ENCODE peak calls at places on chromosomes 2 and 18, in four cellular contexts. L is colonic mucosa, Z is brain microvascular endothelial cell, U is GM23338. D is an unnamed sample.

GRCh38 chr18:70028734-70029133 is 81.1 kb upstream of the CD226 start:
- DNase-seq in U (no peak), Z (no peak), L (no peak), D (no peak)

GRCh38 chr2:202638710-202639109 is 3.9 kb downstream of the FAM117B start:
- DNase-seq in L (no peak), U (no peak), Z (no peak), D (no peak)

GRCh38 chr2:39059366-39059952 is 61.4 kb downstream of the SOS1 start:
- DNase-seq in Z (no peak), U (peak), L (no peak), D (no peak)

GRCh38 chr2:25310965-25311865 is 30.5 kb downstream of the DNMT3A start:
- DNase-seq in U (peak), L (peak), Z (no peak), D (no peak)

GRCh38 chr2:59182249-59182648 is 941.1 kb upstream of the FANCL start:
- DNase-seq in U (peak), L (no peak), Z (peak), D (no peak)

GRCh38 chr2:176522271-176522670 is 253.0 kb downstream of the MTX2 start:
- DNase-seq in Z (no peak), U (no peak), L (no peak), D (no peak)

GRCh38 chr2:231260442-231260841 is 62.0 kb downstream of the ARMC9 start:
- DNase-seq in Z (peak), U (peak), L (no peak), D (no peak)

GRCh38 chr2:88011011-88011410 is 5.3 kb downstream of the RNU2-63P start:
- DNase-seq in L (no peak), Z (no peak), U (no peak), D (no peak)

GRCh38 chr18:71287268-71287667 is 998.4 kb downstream of the SOCS6 start:
- DNase-seq in L (no peak), U (no peak), Z (no peak), D (no peak)

GRCh38 chr18:78741381-78742340 is 238.0 kb upstream of the SALL3 start:
- DNase-seq in L (no peak), Z (no peak), U (no peak), D (no peak)

GRCh38 chr2:95121150-95121494 is 486 bp downstream of the MRPS5 start:
- DNase-seq in U (no peak), Z (peak), L (no peak), D (no peak)

GRCh38 chr2:30708491-30709290 is 98.6 kb downstream of the CAPN13 start:
- DNase-seq in Z (peak), L (peak), U (peak), D (peak)

GRCh38 chr2:141068053-141068682 is 1062.6 kb downstream of the LRP1B start:
- DNase-seq in Z (no peak), L (no peak), U (no peak), D (no peak)

GRCh38 chr2:135974036-135974435 is 11.4 kb downstream of the DARS1 start:
- DNase-seq in U (no peak), L (no peak), Z (no peak), D (no peak)

GRCh38 chr2:122651780-122652179 is 896.3 kb downstream of the TSN start:
- DNase-seq in L (no peak), U (no peak), Z (no peak), D (no peak)

GRCh38 chr2:27264253-27264752 is 1.5 kb upstream of the SLC30A3 start:
- DNase-seq in U (peak), L (no peak), Z (no peak), D (no peak)

GRCh38 chr2:27263287-27264252 is 723 bp upstream of the SLC30A3 start:
- DNase-seq in L (no peak), U (peak), Z (no peak), D (no peak)

GRCh38 chr2:27262379-27263286 is at the start of gene SLC30A3:
- DNase-seq in U (peak), Z (no peak), L (peak), D (no peak)

GRCh38 chr2:27265536-27265870 is 2.7 kb upstream of the SLC30A3 start:
- DNase-seq in Z (no peak), U (no peak), L (no peak), D (no peak)

DNA sequence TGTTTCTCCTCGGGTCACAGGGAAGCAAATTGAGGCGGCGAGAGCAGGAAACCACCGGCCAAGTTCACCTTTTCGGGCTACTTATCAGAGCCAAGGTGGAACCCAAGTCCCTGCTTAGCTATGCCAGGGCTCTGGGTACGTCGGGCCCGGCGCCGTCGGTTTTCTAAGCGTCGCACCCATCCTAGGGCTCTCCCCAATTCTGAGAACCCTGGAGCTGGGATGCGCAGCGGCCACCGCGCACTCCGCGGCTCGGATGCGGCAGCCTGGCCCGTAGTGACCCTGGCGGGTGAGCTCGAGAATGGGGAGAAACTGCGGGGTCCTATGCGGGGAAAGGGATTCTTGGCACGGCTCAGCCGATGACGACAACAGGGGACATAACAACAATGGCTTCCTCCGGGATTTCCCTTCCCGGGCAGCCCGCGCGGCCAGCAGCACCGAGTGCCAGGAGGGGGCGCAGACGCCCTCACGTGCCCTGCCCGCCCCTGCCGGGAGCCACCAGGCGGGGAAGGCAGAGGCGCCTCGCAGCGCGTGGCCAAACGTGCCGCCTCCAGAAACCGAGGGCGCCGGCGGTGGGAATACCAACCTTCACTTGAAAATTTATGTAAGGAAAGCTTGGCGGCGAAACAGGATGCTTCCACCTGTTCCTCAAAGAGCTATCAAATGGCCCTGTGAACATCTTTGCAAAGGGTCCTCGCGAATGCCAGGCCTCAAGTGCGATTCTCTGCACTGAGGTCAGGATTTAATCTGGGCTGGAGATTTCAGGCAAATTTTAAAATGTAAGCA is 2.1 kb upstream of the SLC30A3 start:
- DNase-seq in Z (peak), L (peak), U (peak), D (peak)
- TF ChIP-seq CTCF in Z (peak), L (peak), U (peak), D (peak)

GRCh38 chr2:45886229-45886663 is 234.8 kb downstream of the PRKCE start:
- DNase-seq in Z (no peak), L (no peak), U (no peak), D (no peak)
- TF ChIP-seq CTCF in Z (no peak), L (no peak), U (no peak), D (no peak)

GRCh38 chr18:3279201-3280185 is 17.6 kb downstream of the MYL12B start:
- DNase-seq in U (no peak), Z (no peak), L (no peak), D (no peak)
- TF ChIP-seq CTCF in U (peak), Z (peak), L (no peak), D (no peak)

DNA sequence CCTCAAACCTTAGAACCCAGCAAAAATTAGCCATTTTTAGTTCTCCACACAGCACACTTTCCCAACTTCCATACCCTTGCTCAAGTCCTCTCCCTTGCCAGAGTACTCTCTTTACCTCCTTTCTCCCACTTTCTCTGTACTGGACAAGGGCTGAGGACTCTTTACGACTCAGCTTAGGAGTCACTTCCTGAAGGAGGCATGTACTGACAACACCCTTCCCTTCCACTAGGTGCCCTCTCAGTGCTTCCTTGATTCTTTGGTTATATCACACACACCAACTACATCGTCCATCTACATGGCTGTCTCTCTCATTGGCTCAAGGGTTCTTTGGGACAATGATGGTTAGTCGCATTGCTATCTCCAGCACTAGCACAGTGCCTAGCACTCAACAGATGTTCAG is 5.2 kb upstream of the C18orf63 start:
- DNase-seq in U (peak), L (no peak), Z (peak), D (no peak)
- TF ChIP-seq CTCF in U (peak), L (peak), Z (peak), D (peak)

GRCh38 chr2:75609937-75610508 is 36.6 kb upstream of the MRPL19 start:
- DNase-seq in U (no peak), L (no peak), Z (no peak), D (no peak)

GRCh38 chr2:75609334-75609689 is 37.3 kb upstream of the MRPL19 start:
- DNase-seq in Z (no peak), U (no peak), L (no peak), D (no peak)

GRCh38 chr2:75608684-75609333 is 37.8 kb upstream of the MRPL19 start:
- DNase-seq in U (peak), Z (peak), L (peak), D (peak)

GRCh38 chr2:75612108-75612861 is 34.3 kb upstream of the MRPL19 start:
- DNase-seq in U (no peak), Z (no peak), L (no peak), D (no peak)

GRCh38 chr2:75610671-75611070 is 35.9 kb upstream of the MRPL19 start:
- DNase-seq in U (no peak), Z (no peak), L (no peak), D (no peak)
- TF ChIP-seq CTCF in U (no peak), Z (no peak), L (no peak), D (no peak)